ENCODE peak calls at places on chromosomes 16 and 17, in eight cellular contexts. E is A549, Z is right lobe of liver, F is sigmoid colon, S is transverse colon, G is IMR-90, J is GM12891, W is ovary. I is an unnamed sample.
A peak's percentile ranks its signal among the peaks of the same experiment; 100 is the strongest.

GRCh38 chr17:73057196-73057595 is 35.3 kb downstream of the SLC39A11 start:
- DNase-seq in F (no peak), G (no peak), Z (no peak), S (no peak), E (no peak), J (no peak), W (no peak), I (no peak)

GRCh38 chr17:10598620-10599019 is 49.2 kb upstream of the MYH2 start:
- DNase-seq in E (no peak), J (no peak), W (no peak), G (no peak), Z (no peak), S (no peak), F (no peak), I (no peak)

GRCh38 chr16:79312502-79312901 is 288.0 kb downstream of the MAF start:
- DNase-seq in G (no peak), J (no peak), E (no peak), S (no peak), F (no peak), W (no peak), Z (no peak), I (no peak)

GRCh38 chr16:867421-868385 is 67.2 kb upstream of the GNG13 start:
- DNase-seq in E (no peak), S (no peak), Z (peak; percentile 15), G (no peak), J (no peak), F (peak; percentile 50), W (peak; percentile 12), I (no peak)

GRCh38 chr17:8109669-8110455 is 8.5 kb downstream of the ALOXE3 start:
- DNase-seq in E (peak; percentile 66), F (no peak), J (peak; percentile 88), G (no peak), W (peak; percentile 56), Z (peak; percentile 69), S (peak; percentile 78), I (peak; percentile 53)

GRCh38 chr16:80158766-80159165 is 382.0 kb upstream of the DYNLRB2 start:
- DNase-seq in Z (no peak), J (no peak), G (peak; percentile 87), E (peak; percentile 38), W (no peak), F (no peak), S (no peak), I (no peak)

GRCh38 chr17:27540300-27541105 is 84.3 kb downstream of the KSR1 start:
- DNase-seq in S (peak; percentile 85), F (peak; percentile 96), W (peak; percentile 93), G (peak; percentile 100), Z (peak; percentile 78), E (peak; percentile 97), J (no peak), I (no peak)

GRCh38 chr16:7051586-7052349 is 280.9 kb upstream of the RBFOX1 start:
- DNase-seq in S (no peak), W (no peak), J (no peak), Z (no peak), F (no peak), G (no peak), E (no peak), I (no peak)

GRCh38 chr17:41666336-41666680 is 22.4 kb upstream of the EIF1 start:
- DNase-seq in G (peak; percentile 78), J (no peak), E (peak; percentile 73), S (peak; percentile 64), F (peak; percentile 75), W (peak; percentile 44), Z (no peak), I (peak; percentile 67)

GRCh38 chr16:74626741-74627416 is 20.0 kb upstream of the GLG1 start:
- DNase-seq in G (peak; percentile 60), S (no peak), F (no peak), Z (no peak), J (no peak), E (no peak), W (no peak), I (no peak)

GRCh38 chr17:79878346-79878745 is 39.1 kb upstream of the CBX4 start:
- DNase-seq in Z (no peak), W (no peak), E (no peak), S (no peak), J (no peak), F (no peak), G (no peak), I (no peak)

GRCh38 chr17:7654832-7655540 is 4.3 kb downstream of the ATP1B2 start:
- DNase-seq in G (peak; percentile 44), Z (no peak), F (no peak), S (no peak), J (no peak), W (no peak), E (no peak), I (no peak)

GRCh38 chr17:18217412-18218015 is 7.9 kb upstream of the LLGL1 start:
- DNase-seq in S (peak; percentile 82), J (peak; percentile 76), Z (peak; percentile 65), E (peak; percentile 71), W (peak; percentile 80), G (peak; percentile 45), F (peak; percentile 87), I (peak; percentile 81)

DNA sequence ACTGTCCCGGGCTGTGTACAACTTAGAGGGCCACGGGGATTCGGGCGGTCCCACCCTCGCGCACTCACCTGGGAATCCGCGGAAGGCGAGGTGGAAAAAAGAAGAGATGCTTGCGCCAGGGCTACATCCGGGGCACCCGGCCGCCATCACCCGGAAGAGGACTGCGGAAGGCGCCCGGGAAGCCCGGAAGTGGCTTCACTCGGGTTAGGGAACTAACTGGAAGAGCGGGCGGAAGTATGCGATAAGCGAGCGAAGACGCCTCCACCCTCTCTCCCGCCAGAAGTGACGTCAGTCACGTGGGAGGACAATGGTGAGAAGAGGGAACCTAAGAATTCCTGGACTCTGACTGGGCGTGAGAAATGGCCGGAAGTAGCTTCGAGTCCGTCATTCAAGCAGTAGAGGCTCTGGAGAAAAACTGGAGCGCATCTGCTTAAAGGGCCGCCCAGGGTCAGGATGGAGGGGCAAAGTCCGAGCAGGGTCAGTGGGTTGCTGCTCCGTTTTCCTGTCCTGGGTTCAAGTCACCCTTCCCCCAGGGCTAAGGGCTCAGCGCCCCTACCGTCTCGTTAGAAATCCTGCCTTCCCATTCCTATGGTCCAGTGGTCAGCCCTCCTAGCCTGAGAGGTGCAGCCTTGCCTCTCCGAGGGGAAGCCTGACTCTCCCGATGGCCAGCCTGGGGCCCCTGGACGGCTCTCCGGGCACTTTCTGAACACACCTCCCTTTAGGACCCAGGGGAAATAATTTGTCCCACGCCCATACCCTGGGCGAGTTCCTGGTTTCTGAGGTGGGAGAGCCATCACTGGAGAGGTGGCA is at the start of gene CD2BP2:
- DNase-seq in W (peak; percentile 97), S (peak; percentile 98), F (peak; percentile 99), J (peak; percentile 90), Z (peak; percentile 96), E (peak; percentile 100), G (peak; percentile 100), I (peak; percentile 98)
- TF ChIP-seq POLR2A in W (peak; percentile 45), S (peak; percentile 11), F (no peak), J (no peak), Z (peak; percentile 60), E (peak; percentile 31), G (peak; percentile 76), I (peak; percentile 89)

GRCh38 chr17:50953518-50953830 is 87.3 kb upstream of the TOB1 start:
- DNase-seq in W (no peak), F (no peak), J (no peak), S (no peak), G (no peak), E (no peak), Z (no peak), I (no peak)

GRCh38 chr17:50952889-50953288 is 86.7 kb upstream of the TOB1 start:
- DNase-seq in Z (no peak), E (no peak), F (no peak), G (no peak), W (no peak), S (no peak), J (no peak), I (no peak)

GRCh38 chr17:50955160-50955559 is 89.0 kb upstream of the TOB1 start:
- DNase-seq in E (no peak), S (no peak), J (no peak), Z (no peak), W (no peak), F (no peak), G (no peak), I (no peak)

GRCh38 chr17:50954641-50955121 is 88.5 kb upstream of the TOB1 start:
- DNase-seq in Z (no peak), S (no peak), F (no peak), E (no peak), J (no peak), G (no peak), W (no peak), I (no peak)

GRCh38 chr17:50953831-50954601 is 87.9 kb upstream of the TOB1 start:
- DNase-seq in S (peak; percentile 43), F (peak; percentile 80), Z (no peak), W (peak; percentile 65), G (peak; percentile 82), E (no peak), J (no peak), I (no peak)
- TF ChIP-seq POLR2A in S (no peak), F (no peak), Z (no peak), W (no peak), G (no peak), E (no peak), J (no peak), I (no peak)

DNA sequence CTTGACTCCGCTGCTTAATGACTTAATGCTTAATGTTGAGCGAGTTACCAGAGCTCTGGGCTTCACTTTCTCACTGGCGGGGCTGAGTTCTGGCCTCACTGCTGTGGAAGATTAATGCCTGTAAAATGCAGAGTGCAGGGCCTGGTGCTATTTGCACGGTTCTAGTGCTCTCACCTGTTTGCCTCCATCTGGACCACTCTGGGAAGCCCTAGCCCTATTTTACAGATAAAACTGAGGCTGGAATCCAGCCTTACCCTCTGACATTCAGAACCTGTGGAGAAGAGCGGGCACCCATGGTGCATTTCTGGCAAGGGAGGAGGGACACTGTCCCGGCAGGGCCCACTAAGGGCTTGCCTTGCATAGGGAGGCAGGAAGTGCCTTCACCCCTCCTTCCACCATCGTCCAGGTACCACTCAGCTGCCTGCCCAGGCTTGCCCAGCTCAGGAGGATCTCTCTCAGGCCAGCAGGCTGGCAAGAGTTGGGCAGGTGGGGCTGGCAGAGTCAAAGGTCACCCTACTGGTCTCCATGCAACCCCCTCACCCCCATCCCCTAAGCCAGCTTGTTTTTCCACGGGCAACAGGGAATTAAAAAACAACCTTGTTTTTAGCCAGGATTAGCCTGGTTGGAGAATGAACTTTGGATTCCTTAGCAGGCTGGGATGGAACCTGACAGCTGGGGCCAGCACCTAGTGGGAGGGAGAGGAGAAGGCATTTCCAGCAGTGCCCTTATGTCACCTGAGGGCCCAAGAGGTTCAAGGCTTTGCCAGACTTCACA is 4.1 kb upstream of the UBALD1 start:
- DNase-seq in E (no peak), J (no peak), Z (no peak), S (no peak), G (no peak), F (no peak), W (no peak), I (no peak)
- TF ChIP-seq POLR2A in E (no peak), J (no peak), Z (no peak), S (no peak), G (no peak), F (no peak), W (no peak), I (no peak)

DNA sequence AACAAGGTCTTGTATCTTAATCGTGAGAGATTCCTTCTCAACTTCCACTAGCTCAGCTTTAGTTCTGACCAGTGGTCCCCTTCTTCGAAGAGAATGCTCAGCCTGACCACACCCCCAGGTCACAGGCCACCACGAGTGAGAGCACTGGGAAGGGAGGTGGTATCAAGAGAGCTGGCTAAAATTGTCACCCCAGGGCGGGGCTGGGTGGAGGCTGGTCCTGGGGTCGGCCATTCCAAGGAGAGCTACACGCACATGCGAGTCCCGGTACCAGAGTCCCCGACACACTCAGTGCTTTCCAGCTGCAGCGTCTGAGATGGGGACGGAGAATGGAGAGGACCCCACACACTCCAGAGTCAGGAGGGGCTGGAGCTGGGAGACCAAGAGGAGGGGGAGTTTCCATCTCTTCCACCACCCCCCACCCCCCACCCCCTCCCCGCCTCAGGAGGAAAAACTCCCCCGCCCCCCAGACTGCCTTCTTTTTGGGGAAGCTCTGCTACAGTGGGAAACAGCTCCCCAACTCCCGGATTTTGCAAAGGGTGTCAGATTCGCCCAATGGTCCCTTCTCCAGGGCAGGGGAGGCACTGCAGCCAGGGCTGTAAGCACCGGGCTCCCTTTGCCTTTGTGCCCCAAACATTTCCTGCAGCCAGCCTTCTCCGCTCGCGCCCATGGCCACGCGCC is 1.6 kb downstream of the C1QL1 start:
- DNase-seq in G (no peak), J (no peak), S (no peak), Z (no peak), F (no peak), E (no peak), W (no peak), I (no peak)
- TF ChIP-seq POLR2A in G (no peak), J (no peak), S (no peak), Z (no peak), F (no peak), E (no peak), W (no peak), I (no peak)

I was measured in erythroblast.